ENCODE peak calls at places on chromosomes 1 and 21, in five cellular contexts. D, Q, K, C and T are unnamed samples. For H3K4me1, the result is how much of the 10 kb centered on the place peaks cover.

GRCh38 chr21:32716486-32716885 is 11.3 kb downstream of the SYNJ1 start:
- DNase-seq in D (no peak), K (no peak), Q (no peak), C (no peak), T (no peak)

GRCh38 chr1:174877208-174877673 is 122.5 kb upstream of the CACYBP start:
- DNase-seq in K (no peak), Q (no peak), D (no peak), C (peak), T (peak)

GRCh38 chr1:23246274-23246673 is 29.0 kb upstream of the HTR1D start:
- DNase-seq in C (no peak), D (no peak), Q (no peak), K (no peak), T (no peak)

GRCh38 chr1:188715566-188715965 is 1762.1 kb downstream of the BRINP3 start:
- DNase-seq in K (peak), Q (peak), C (no peak), D (no peak), T (no peak)

GRCh38 chr1:39977202-39977601 is 22.3 kb downstream of the MFSD2A start:
- DNase-seq in Q (no peak), K (no peak), D (peak), C (no peak), T (no peak)

GRCh38 chr1:3684031-3684430 is 31.7 kb downstream of the TP73 start:
- DNase-seq in Q (no peak), D (no peak), K (no peak), C (no peak), T (peak)

GRCh38 chr1:45015683-45016082 is 3.6 kb downstream of the UROD start:
- DNase-seq in Q (no peak), D (no peak), C (no peak), K (no peak), T (no peak)

GRCh38 chr1:43965316-43965715 is 4.5 kb upstream of the DPH2 start:
- DNase-seq in K (no peak), D (no peak), Q (no peak), C (no peak), T (no peak)

GRCh38 chr1:9250586-9251381 is 16.2 kb downstream of the H6PD start:
- DNase-seq in C (no peak), K (no peak), Q (no peak), D (peak), T (peak)

GRCh38 chr1:203450541-203451149 is 25.0 kb upstream of the PRELP start:
- DNase-seq in Q (peak), C (peak), D (no peak), K (no peak), T (no peak)
- TF ChIP-seq CTCF in Q (no peak), C (peak), D (no peak), K (no peak), T (no peak)

DNA sequence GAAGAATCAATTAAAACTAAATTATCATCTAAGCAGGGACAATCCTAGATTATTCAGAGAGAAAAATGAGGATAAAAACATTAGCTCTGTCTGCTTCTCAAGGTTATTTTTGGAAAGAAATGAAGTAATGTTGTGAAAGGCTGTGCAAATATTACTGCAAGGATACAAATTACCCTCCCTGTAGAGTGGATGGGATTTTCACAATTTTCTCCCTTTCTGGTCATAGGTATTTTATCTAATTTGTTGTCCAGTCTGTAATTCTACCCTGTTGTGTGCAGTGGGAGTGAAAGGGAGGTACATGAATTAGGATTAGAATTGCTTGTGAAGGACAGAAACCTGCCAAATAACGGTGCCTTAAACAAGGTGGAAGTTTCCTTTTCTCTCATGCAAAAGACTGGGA is 54.7 kb downstream of the MAP3K7CL start:
- DNase-seq in C (no peak), D (peak), K (no peak), Q (no peak), T (no peak)
- H3K27ac ChIP-seq in C (no peak), D (no peak), K (no peak), Q (no peak), T (no peak)

GRCh38 chr1:55053265-55053954 is 14.1 kb downstream of the PCSK9 start:
- DNase-seq in K (no peak), Q (no peak), C (no peak), D (no peak), T (no peak)
- H3K4me1 ChIP-seq in K (under half), Q (under half), C (under half), D (under half), T (under half)

DNA sequence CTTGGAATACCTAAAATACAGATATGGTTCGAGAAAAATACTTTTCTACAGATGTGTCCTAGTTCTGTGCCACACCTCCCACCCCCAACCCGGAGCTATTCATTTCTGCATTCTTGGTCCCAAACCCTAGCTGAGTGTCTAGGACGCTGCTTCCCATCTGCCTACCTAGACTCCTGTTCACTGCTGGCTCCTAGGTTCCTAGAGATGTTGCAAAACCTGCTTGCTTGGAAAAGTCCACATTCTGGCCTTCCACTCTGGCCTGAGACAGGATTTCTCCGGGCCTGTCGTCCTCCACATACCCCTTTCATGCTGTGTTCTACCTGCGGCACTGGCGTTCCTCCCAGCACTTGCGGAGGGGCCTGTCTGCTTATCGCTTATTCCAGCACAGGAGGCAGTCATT is 165.8 kb upstream of the CTTNBP2NL start:
- DNase-seq in K (no peak), Q (no peak), C (no peak), D (no peak), T (no peak)
- TF ChIP-seq CTCF in K (no peak), Q (no peak), C (no peak), D (no peak), T (no peak)

GRCh38 chr1:228180271-228180987 is 14.8 kb downstream of the IBA57 start:
- DNase-seq in K (no peak), C (peak), Q (peak), D (no peak), T (no peak)

GRCh38 chr1:228177183-228177475 is 11.5 kb downstream of the IBA57 start:
- DNase-seq in C (no peak), K (no peak), D (no peak), Q (no peak), T (no peak)

GRCh38 chr1:228177936-228178710 is 12.5 kb downstream of the IBA57 start:
- DNase-seq in D (no peak), K (no peak), C (no peak), Q (no peak), T (no peak)

GRCh38 chr1:228181105-228181504 is 15.5 kb downstream of the IBA57 start:
- DNase-seq in K (no peak), C (no peak), Q (no peak), D (no peak), T (no peak)

GRCh38 chr1:228178737-228179720 is 13.4 kb downstream of the IBA57 start:
- DNase-seq in D (peak), K (no peak), C (no peak), Q (no peak), T (no peak)
- H3K27ac ChIP-seq in D (peak), K (no peak), C (no peak), Q (no peak), T (peak)

GRCh38 chr21:28588997-28589396 is 403.7 kb downstream of the LTN1 start:
- DNase-seq in K (no peak), Q (no peak), D (no peak), C (no peak), T (no peak)

GRCh38 chr21:28590722-28591121 is 402.0 kb downstream of the LTN1 start:
- DNase-seq in K (no peak), C (no peak), D (no peak), Q (no peak), T (no peak)

GRCh38 chr21:28592205-28592845 is 400.4 kb downstream of the LTN1 start:
- DNase-seq in D (no peak), Q (no peak), C (no peak), K (no peak), T (no peak)

GRCh38 chr21:28590026-28590425 is 402.7 kb downstream of the LTN1 start:
- DNase-seq in K (no peak), C (no peak), D (no peak), Q (no peak), T (no peak)

GRCh38 chr21:28587748-28588147 is 404.9 kb downstream of the LTN1 start:
- DNase-seq in D (peak), K (no peak), C (no peak), Q (no peak), T (no peak)
- H3K4me1 ChIP-seq in D (under half), K (under half), C (under half), Q (under half), T (under half)

DNA sequence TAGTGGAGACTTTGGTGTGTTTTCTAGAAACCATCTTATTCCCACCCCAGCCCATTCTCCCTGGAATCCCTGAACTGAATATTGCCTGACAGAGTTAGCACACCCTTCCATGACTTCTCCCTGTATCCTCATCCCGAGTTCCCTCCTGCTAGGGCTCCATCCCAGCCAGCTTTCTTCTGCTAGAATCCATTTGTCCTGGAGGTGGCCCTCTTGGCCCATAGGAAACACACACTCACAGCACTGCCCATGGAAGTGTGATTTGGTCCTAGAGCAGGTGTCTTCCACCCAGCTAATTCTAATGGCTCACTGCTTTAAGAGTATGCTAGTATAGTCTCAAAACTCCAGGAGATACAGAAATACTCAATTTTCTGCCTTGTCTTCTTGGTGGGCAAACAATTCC is 4.1 kb downstream of the KRTAP15-1 start:
- DNase-seq in Q (no peak), D (no peak), K (no peak), C (no peak), T (no peak)
- TF ChIP-seq CTCF in Q (no peak), D (no peak), K (no peak), C (no peak), T (no peak)